ENCODE peak calls at places on chromosome 15, in four cellular contexts. K is cardiac fibroblast, F is uterus, N is heart right ventricle. B is an unnamed sample.

GRCh38 chr15:41838400-41838897 is at the start of gene PLA2G4B:
- DNase-seq in K (no peak), N (no peak), F (no peak), B (no peak)

GRCh38 chr15:32688151-32688639 is 29.6 kb upstream of the GREM1 start:
- DNase-seq in F (no peak), N (no peak), K (peak; percentile 78), B (no peak)

GRCh38 chr15:50881121-50882048 is 27.1 kb upstream of the AP4E1 start:
- DNase-seq in F (no peak), N (no peak), K (no peak), B (peak; percentile 61)

GRCh38 chr15:39922450-39923092 is 2.5 kb upstream of the GPR176 start:
- DNase-seq in F (no peak), K (peak; percentile 44), N (no peak), B (no peak)

GRCh38 chr15:65066001-65066634 is 1.7 kb downstream of the RASL12 start:
- DNase-seq in F (no peak), N (no peak), K (peak; percentile 49), B (no peak)

GRCh38 chr15:98321916-98322315 is 326.4 kb upstream of the IGF1R start:
- DNase-seq in F (no peak), N (no peak), K (peak; percentile 5), B (no peak)

GRCh38 chr15:33068531-33068990 is 126.0 kb downstream of the FMN1 start:
- DNase-seq in F (no peak), K (no peak), N (no peak), B (no peak)

GRCh38 chr15:34890424-34890823 is 79.1 kb downstream of the AQR start:
- DNase-seq in N (no peak), F (no peak), K (no peak), B (no peak)

GRCh38 chr15:49832421-49832980 is 211.7 kb downstream of the DTWD1 start:
- DNase-seq in K (peak; percentile 8), N (no peak), F (no peak), B (peak; percentile 5)

GRCh38 chr15:68241088-68241935 is 11.8 kb upstream of the CLN6 start:
- DNase-seq in N (no peak), F (no peak), K (no peak), B (no peak)

GRCh38 chr15:82530606-82531379 is 9.5 kb downstream of the RPS17 start:
- DNase-seq in N (peak; percentile 58), F (peak; percentile 56), K (peak; percentile 70), B (peak; percentile 83)

GRCh38 chr15:73426458-73426994 is 16.4 kb upstream of the REC114 start:
- DNase-seq in F (no peak), K (no peak), N (no peak), B (peak; percentile 3)

GRCh38 chr15:79034284-79034683 is 56.3 kb downstream of the RASGRF1 start:
- DNase-seq in F (no peak), N (no peak), K (no peak), B (no peak)

GRCh38 chr15:79035814-79036213 is 54.8 kb downstream of the RASGRF1 start:
- DNase-seq in K (no peak), N (no peak), F (no peak), B (no peak)

GRCh38 chr15:79036323-79036722 is 54.3 kb downstream of the RASGRF1 start:
- DNase-seq in F (no peak), K (no peak), N (no peak), B (no peak)

GRCh38 chr15:79032656-79033055 is 57.9 kb downstream of the RASGRF1 start:
- DNase-seq in F (no peak), K (no peak), N (no peak), B (no peak)

DNA sequence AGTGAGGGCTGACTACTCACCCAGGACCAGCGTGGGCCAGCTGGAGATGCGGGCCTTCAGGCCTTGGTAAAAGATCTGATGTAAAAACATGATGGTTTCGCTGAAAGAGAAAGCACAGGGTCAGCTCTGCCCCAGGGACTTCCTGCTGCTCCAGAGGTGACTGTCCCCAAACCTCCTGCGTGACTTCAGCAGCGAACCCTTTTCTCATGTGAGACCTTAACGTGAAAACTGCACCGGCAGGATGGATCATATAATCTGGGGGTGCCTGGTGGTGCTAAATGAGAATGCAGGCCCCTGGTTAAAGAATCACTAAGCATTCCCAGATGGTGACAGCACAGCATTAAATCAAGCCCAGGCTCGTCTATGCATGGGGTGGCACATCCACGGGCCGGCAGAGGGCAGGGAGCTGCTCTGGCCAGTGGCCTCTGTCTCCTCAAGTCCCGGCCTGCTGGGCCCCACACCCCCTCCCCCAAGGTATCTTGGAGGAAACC is 55.4 kb downstream of the RASGRF1 start:
- DNase-seq in F (no peak), K (no peak), N (no peak), B (peak; percentile 72)
- TF ChIP-seq CTCF in F (no peak), K (no peak), N (no peak), B (peak; percentile 18)

GRCh38 chr15:101526890-101527289 is 37.4 kb upstream of the PCSK6 start:
- DNase-seq in K (no peak), F (no peak), N (no peak), B (no peak)

GRCh38 chr15:101530224-101530958 is 40.9 kb upstream of the PCSK6 start:
- DNase-seq in F (no peak), N (no peak), K (no peak), B (no peak)

GRCh38 chr15:101528917-101529299 is 39.4 kb upstream of the PCSK6 start:
- DNase-seq in N (no peak), K (no peak), F (no peak), B (no peak)

GRCh38 chr15:101526442-101526841 is 36.9 kb upstream of the PCSK6 start:
- DNase-seq in N (no peak), F (no peak), K (no peak), B (no peak)

GRCh38 chr15:101528108-101528916 is 38.8 kb upstream of the PCSK6 start:
- DNase-seq in K (peak; percentile 2), N (peak; percentile 33), F (peak; percentile 35), B (no peak)
- H3K4me3 ChIP-seq in K (no peak overlapping the region), N (no peak overlapping the region), F (no peak overlapping the region), B (no peak overlapping the region)

GRCh38 chr15:46316024-46316423 is 681.2 kb downstream of the SQOR start:
- DNase-seq in K (no peak), F (no peak), N (no peak), B (no peak)
- TF ChIP-seq CTCF in K (no peak), F (no peak), N (no peak), B (no peak)

GRCh38 chr15:80709542-80709941 is 14.4 kb downstream of the ABHD17C start:
- DNase-seq in N (no peak), F (no peak), K (no peak), B (no peak)

GRCh38 chr15:80711886-80712285 is 16.8 kb downstream of the ABHD17C start:
- DNase-seq in F (no peak), K (no peak), N (no peak), B (no peak)

GRCh38 chr15:80710635-80711553 is 15.8 kb downstream of the ABHD17C start:
- DNase-seq in K (peak; percentile 34), F (no peak), N (no peak), B (peak; percentile 52)

GRCh38 chr15:80712956-80713355 is 17.8 kb downstream of the ABHD17C start:
- DNase-seq in K (no peak), N (no peak), F (no peak), B (no peak)
- H3K4me3 ChIP-seq in K (no peak overlapping the region), N (no peak overlapping the region), F (no peak overlapping the region), B (no peak overlapping the region)

GRCh38 chr15:91068966-91069365 is 31.1 kb upstream of the SV2B start:
- DNase-seq in F (no peak), N (no peak), K (no peak), B (no peak)
- TF ChIP-seq CTCF in F (no peak), N (no peak), K (peak; percentile 3), B (no peak)

DNA sequence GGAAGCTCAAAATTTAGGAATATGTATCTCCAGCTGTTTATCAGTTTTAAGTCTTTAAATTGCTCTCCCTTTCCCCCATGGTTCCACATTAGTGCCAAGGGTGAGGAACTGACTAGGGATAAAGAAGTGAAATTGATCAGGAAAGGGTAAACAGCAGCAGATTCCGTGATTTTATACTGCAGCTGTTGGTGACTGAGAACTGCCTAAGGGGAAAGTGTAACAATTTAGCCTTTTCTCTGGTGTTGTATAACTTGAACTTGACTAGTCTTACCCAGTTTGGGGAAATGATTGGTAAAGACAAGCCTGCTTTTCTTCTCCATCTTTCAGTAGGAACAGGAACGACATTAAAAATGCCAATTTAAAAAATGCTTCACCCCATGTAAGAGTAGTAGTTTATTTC is 5.0 kb downstream of the SPRED1 start:
- DNase-seq in F (no peak), N (no peak), K (no peak), B (no peak)
- H3K4me3 ChIP-seq in F (no peak overlapping the region), N (peak overlapping the region; percentile 0), K (no peak overlapping the region), B (no peak overlapping the region)

DNA sequence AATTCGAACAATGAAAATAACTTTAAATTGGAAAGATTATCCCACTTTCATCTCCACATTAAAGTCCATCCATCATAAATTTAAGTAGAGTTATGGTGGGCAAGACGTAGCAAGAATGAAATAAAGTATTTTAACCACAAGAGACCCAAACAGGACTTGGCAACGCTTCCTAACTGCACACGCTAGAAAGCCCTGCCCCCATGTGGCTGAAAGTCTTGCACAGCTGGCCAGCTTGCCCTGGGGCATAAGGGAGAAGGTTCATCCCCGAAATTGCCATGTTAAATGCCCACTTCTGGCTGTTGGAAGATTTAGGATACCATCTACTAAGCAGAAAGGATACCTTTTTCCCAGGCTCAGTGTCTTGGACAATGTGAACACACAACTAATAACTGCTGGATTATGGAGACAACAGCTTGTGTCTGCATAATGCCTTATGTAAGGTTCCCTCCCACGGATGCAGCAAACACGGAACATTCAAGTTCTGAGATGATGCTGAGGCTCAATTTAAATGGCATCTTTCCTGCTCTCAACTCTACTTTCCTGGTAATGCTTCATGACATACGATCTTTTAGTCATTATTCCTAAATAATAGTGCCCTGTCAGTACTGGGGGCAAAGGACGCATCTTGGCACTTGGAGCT is 116.6 kb upstream of the TJP1 start:
- DNase-seq in F (no peak), N (no peak), K (no peak), B (no peak)
- TF ChIP-seq CTCF in F (peak; percentile 26), N (peak; percentile 52), K (peak; percentile 13), B (no peak)

GRCh38 chr15:92510163-92510882 is 116.6 kb downstream of the ST8SIA2 start:
- DNase-seq in K (no peak), F (no peak), N (no peak), B (no peak)
- H3K4me3 ChIP-seq in K (no peak overlapping the region), F (no peak overlapping the region), N (no peak overlapping the region), B (no peak overlapping the region)

B was measured in GM12865.